ENCODE peak calls at places on chromosomes 16 and 17, in eight cellular contexts. S is neural progenitor cell, N is SK-N-MC, B is adrenal gland, A is PC-9, G is fibroblast of villous mesenchyme, F is AG04450, Y is transverse colon. L is an unnamed sample.

GRCh38 chr17:1649116-1649843 is 386 bp downstream of the RILP start:
- DNase-seq in S (peak; percentile 96), N (no peak), B (peak; percentile 93), A (peak; percentile 69), G (peak; percentile 88), F (peak; percentile 67), Y (peak; percentile 81), L (no peak)

GRCh38 chr16:67301080-67301757 is 21.9 kb downstream of the PLEKHG4 start:
- DNase-seq in S (no peak), N (no peak), B (no peak), A (no peak), G (peak; percentile 36), F (no peak), Y (no peak), L (no peak)

GRCh38 chr17:17609121-17609520 is 17.6 kb upstream of the PEMT start:
- DNase-seq in S (no peak), N (no peak), B (no peak), A (no peak), G (no peak), F (no peak), Y (no peak), L (no peak)

GRCh38 chr17:51029142-51029541 is 91.5 kb downstream of the SPAG9 start:
- DNase-seq in S (no peak), N (no peak), B (no peak), A (no peak), G (no peak), F (no peak), Y (no peak), L (no peak)

GRCh38 chr17:70848785-70849184 is 679.5 kb downstream of the KCNJ2 start:
- DNase-seq in S (no peak), N (no peak), B (no peak), A (no peak), G (peak; percentile 10), F (peak; percentile 13), Y (no peak), L (no peak)

GRCh38 chr17:28008526-28008925 is 34.0 kb upstream of the NLK start:
- DNase-seq in S (peak; percentile 88), N (peak; percentile 18), B (peak; percentile 47), A (peak; percentile 54), G (peak; percentile 65), F (peak; percentile 24), Y (peak; percentile 38), L (peak; percentile 46)

GRCh38 chr17:40992666-40993065 is 1.3 kb downstream of the KRTAP3-3 start:
- DNase-seq in S (no peak), N (no peak), B (no peak), A (no peak), G (no peak), F (no peak), Y (no peak), L (no peak)

GRCh38 chr17:66715076-66715675 is 119.7 kb upstream of the CACNG5 start:
- DNase-seq in S (no peak), N (no peak), B (no peak), A (no peak), G (no peak), F (no peak), Y (peak; percentile 30), L (no peak)

GRCh38 chr17:38353668-38354067 is 2.0 kb downstream of the SOCS7 start:
- DNase-seq in S (no peak), N (no peak), B (no peak), A (no peak), G (no peak), F (no peak), Y (no peak), L (no peak)

GRCh38 chr16:50455288-50455845 is 86.6 kb upstream of the BRD7 start:
- DNase-seq in S (no peak), N (no peak), B (no peak), A (no peak), G (no peak), F (no peak), Y (no peak), L (no peak)

GRCh38 chr17:33218657-33219298 is 74.3 kb downstream of the ASIC2 start:
- DNase-seq in S (no peak), N (no peak), B (no peak), A (no peak), G (peak; percentile 3), F (no peak), Y (no peak), L (no peak)

GRCh38 chr16:50635505-50636392 is 45.4 kb downstream of the SNX20 start:
- DNase-seq in S (no peak), N (no peak), B (no peak), A (no peak), G (no peak), F (no peak), Y (no peak), L (no peak)

GRCh38 chr16:85947511-85948509 is 48.8 kb downstream of the IRF8 start:
- DNase-seq in S (no peak), N (no peak), B (no peak), A (no peak), G (no peak), F (no peak), Y (peak; percentile 23), L (no peak)

GRCh38 chr16:84585886-84586285 is 32.0 kb downstream of the COTL1 start:
- DNase-seq in S (peak; percentile 88), N (no peak), B (no peak), A (no peak), G (no peak), F (no peak), Y (no peak), L (no peak)

GRCh38 chr17:62631936-62632924 is 4.8 kb downstream of the MRC2 start:
- DNase-seq in S (no peak), N (no peak), B (no peak), A (no peak), G (no peak), F (no peak), Y (no peak), L (no peak)

DNA sequence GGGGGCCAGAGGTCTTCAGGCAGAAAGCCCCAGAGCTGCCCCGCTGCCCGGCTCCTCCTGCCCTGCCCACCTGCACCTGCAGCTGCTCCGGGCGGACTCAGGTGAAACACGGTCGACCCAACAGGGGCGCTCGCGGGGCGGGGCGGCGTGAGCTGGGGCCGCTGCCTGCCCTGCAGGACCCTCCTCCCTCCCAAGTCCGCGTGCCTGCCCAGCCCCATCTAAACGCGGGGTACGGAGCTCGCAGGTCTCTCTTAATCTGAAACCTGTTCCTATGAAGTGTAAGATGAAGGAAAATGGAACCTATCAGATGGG is 28.1 kb downstream of the GNPTG start:
- DNase-seq in S (no peak), N (no peak), B (no peak), A (no peak), G (no peak), F (no peak), Y (no peak), L (no peak)
- H3K4me3 ChIP-seq in S (peak overlapping the region; percentile 80), N (peak overlapping the region; percentile 88), B (no peak overlapping the region), A (peak overlapping the region; percentile 80), G (peak overlapping the region; percentile 32), F (peak overlapping the region; percentile 13), Y (peak overlapping the region; percentile 52), L (peak overlapping the region; percentile 21)

GRCh38 chr16:54283735-54284318 is 2.8 kb downstream of the IRX3 start:
- DNase-seq in S (peak; percentile 39), N (no peak), B (no peak), A (no peak), G (no peak), F (no peak), Y (no peak), L (no peak)

GRCh38 chr16:54286067-54286329 is 589 bp downstream of the IRX3 start:
- DNase-seq in S (no peak), N (no peak), B (no peak), A (no peak), G (no peak), F (no peak), Y (no peak), L (no peak)

GRCh38 chr16:54284319-54284930 is 2.2 kb downstream of the IRX3 start:
- DNase-seq in S (peak; percentile 72), N (no peak), B (no peak), A (no peak), G (no peak), F (no peak), Y (peak; percentile 15), L (no peak)

GRCh38 chr16:54285414-54286066 is 1.0 kb downstream of the IRX3 start:
- DNase-seq in S (peak; percentile 61), N (no peak), B (no peak), A (peak; percentile 50), G (peak; percentile 32), F (no peak), Y (no peak), L (no peak)

DNA sequence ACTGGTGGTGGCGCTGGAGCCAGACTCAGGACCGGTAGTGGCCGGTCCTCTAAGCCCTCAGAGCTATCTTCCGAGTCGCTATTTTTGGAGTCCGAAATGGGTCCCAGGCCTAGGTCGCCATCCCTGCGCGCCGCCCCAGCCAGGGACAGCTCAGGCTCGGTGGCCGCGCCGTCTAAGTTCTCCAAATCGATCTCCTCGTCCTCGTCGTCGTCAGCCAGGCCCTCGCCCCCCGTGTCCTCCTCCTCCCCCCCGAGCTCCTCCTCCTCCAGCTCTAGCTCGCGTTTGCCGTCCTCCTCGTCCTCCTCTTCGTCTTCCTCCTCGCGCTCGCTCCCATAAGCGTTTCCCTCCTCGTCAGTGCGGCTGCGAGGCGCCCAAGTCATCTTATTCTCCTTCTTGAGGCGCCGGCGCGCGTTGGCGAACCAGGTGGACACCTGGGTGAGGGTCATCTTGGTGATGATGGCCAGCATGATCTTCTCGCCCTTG is 1.6 kb downstream of the IRX3 start:
- DNase-seq in S (peak; percentile 46), N (no peak), B (no peak), A (no peak), G (no peak), F (no peak), Y (no peak), L (no peak)
- H3K4me3 ChIP-seq in S (peak overlapping the region; percentile 55), N (peak overlapping the region; percentile 87), B (no peak overlapping the region), A (peak overlapping the region; percentile 98), G (peak overlapping the region; percentile 77), F (no peak overlapping the region), Y (peak overlapping the region; percentile 18), L (peak overlapping the region; percentile 75)

GRCh38 chr17:83083368-83084201 is 4.2 kb downstream of the METRNL start:
- DNase-seq in S (no peak), N (no peak), B (no peak), A (peak; percentile 88), G (peak; percentile 97), F (peak; percentile 89), Y (no peak), L (peak; percentile 96)
- H3K4me3 ChIP-seq in S (no peak overlapping the region), N (peak overlapping the region; percentile 68), B (no peak overlapping the region), A (peak overlapping the region; percentile 26), G (peak overlapping the region; percentile 3), F (peak overlapping the region; percentile 35), Y (no peak overlapping the region), L (peak overlapping the region; percentile 18)

DNA sequence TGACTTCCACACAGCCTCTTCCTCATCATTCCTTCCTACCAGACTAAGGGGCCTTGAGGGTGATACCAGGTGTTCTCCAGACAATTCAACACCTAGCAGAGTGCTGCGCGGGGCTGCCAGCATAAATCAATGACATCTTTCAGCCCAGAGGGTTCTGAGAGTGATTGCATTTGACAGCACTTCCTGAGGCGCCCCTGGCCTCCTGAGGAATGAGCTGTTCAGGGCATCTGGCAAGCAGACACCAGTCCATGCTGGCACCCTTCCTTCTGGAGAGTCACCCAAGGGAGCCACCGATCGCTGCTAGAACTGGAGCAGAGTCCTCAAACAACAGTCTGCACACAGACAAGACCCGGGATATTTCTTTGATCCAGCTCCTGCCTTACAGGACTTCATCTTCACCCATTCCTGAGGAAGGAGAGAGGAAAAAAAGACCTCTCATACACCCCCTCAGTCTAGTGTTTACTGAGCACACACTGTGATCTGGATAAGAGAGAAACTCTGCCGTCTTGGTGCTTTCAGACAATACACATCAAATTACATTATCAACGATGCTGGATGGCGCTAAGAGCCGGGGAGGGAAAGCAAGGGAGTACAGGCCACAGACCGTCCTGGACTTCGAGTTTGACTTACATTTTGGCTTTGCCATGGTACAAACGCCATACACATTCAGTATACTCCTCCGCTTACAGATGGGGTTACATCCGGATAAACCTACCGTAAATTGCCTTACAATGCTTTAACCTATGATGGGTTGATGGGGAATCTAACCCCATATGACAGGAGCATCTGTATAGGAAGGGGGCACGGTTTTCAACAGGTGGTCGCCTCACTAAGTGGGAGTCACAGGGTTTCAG is 23.1 kb downstream of the NPTX1 start:
- DNase-seq in S (no peak), N (no peak), B (no peak), A (no peak), G (no peak), F (no peak), Y (no peak), L (no peak)
- H3K4me3 ChIP-seq in S (peak overlapping the region; percentile 57), N (peak overlapping the region; percentile 94), B (no peak overlapping the region), A (peak overlapping the region; percentile 69), G (no peak overlapping the region), F (peak overlapping the region; percentile 75), Y (no peak overlapping the region), L (peak overlapping the region; percentile 77)